ENCODE peak calls at places on chromosomes 11 and 22, in five cellular contexts. Z is fibroblast of villous mesenchyme, G is esophagus squamous epithelium, O is mucosa of descending colon, P is lower leg skin. F is an unnamed sample.

GRCh38 chr22:37563153-37564081 is 3.1 kb downstream of the CDC42EP1 start:
- DNase-seq in Z (peak; percentile 91), G (no peak), O (peak; percentile 67), P (peak; percentile 95), F (peak; percentile 86)

GRCh38 chr11:124633355-124633754 is 10.7 kb downstream of the TBRG1 start:
- DNase-seq in Z (no peak), G (no peak), O (no peak), P (no peak), F (no peak)

GRCh38 chr22:50255099-50255498 is 4.0 kb upstream of the HDAC10 start:
- DNase-seq in Z (no peak), G (no peak), O (no peak), P (no peak), F (no peak)

GRCh38 chr11:86152006-86152862 is 83.3 kb upstream of the PICALM start:
- DNase-seq in Z (no peak), G (no peak), O (no peak), P (no peak), F (no peak)

GRCh38 chr11:107929611-107930200 is 1.5 kb downstream of the RAB39A start:
- DNase-seq in Z (no peak), G (no peak), O (no peak), P (peak; percentile 53), F (no peak)

GRCh38 chr11:28526406-28526751 is 418.2 kb downstream of the METTL15 start:
- DNase-seq in Z (peak; percentile 23), G (no peak), O (no peak), P (no peak), F (no peak)

GRCh38 chr11:80495116-80495515 is 1054.3 kb upstream of the TENM4 start:
- DNase-seq in Z (no peak), G (no peak), O (no peak), P (no peak), F (no peak)

GRCh38 chr11:67572747-67573419 is 10.7 kb upstream of the GSTP1 start:
- DNase-seq in Z (peak; percentile 56), G (no peak), O (peak; percentile 65), P (no peak), F (no peak)

GRCh38 chr11:12802418-12803085 is 128.3 kb downstream of the TEAD1 start:
- DNase-seq in Z (peak; percentile 89), G (no peak), O (peak; percentile 82), P (no peak), F (no peak)

GRCh38 chr11:6703247-6704063 is 20.3 kb upstream of the MRPL17 start:
- DNase-seq in Z (peak; percentile 74), G (no peak), O (peak; percentile 29), P (no peak), F (no peak)

GRCh38 chr11:83006877-83007330 is 64.8 kb downstream of the RAB30 start:
- DNase-seq in Z (no peak), G (no peak), O (no peak), P (no peak), F (no peak)

GRCh38 chr11:15970506-15971214 is 385.7 kb downstream of the SOX6 start:
- DNase-seq in Z (no peak), G (no peak), O (no peak), P (no peak), F (no peak)

GRCh38 chr11:131945695-131946094 is 575.3 kb downstream of the NTM start:
- DNase-seq in Z (no peak), G (no peak), O (no peak), P (no peak), F (no peak)

GRCh38 chr11:96293583-96293982 is 49.4 kb downstream of the MAML2 start:
- DNase-seq in Z (no peak), G (no peak), O (no peak), P (no peak), F (no peak)

GRCh38 chr11:8282621-8283509 is 19.2 kb upstream of the LMO1 start:
- DNase-seq in Z (no peak), G (no peak), O (no peak), P (peak; percentile 60), F (peak; percentile 75)

GRCh38 chr11:27718346-27718852 is 18.1 kb upstream of the BDNF start:
- DNase-seq in Z (peak; percentile 97), G (no peak), O (peak; percentile 20), P (no peak), F (peak; percentile 89)

GRCh38 chr11:47917643-47918369 is 62.6 kb upstream of the PTPRJ start:
- DNase-seq in Z (peak; percentile 99), G (peak; percentile 40), O (peak; percentile 49), P (peak; percentile 94), F (no peak)

GRCh38 chr11:76355172-76355571 is 25.8 kb downstream of the THAP12 start:
- DNase-seq in Z (no peak), G (no peak), O (no peak), P (no peak), F (no peak)

GRCh38 chr22:44145544-44145943 is 35.2 kb upstream of the PARVG start:
- DNase-seq in Z (no peak), G (no peak), O (no peak), P (no peak), F (no peak)

GRCh38 chr11:66882540-66882939 is 25.7 kb downstream of the LRFN4 start:
- DNase-seq in Z (no peak), G (no peak), O (no peak), P (no peak), F (no peak)

GRCh38 chr22:21568207-21569075 is 927 bp downstream of the UBE2L3 start:
- DNase-seq in Z (peak; percentile 56), G (no peak), O (peak; percentile 35), P (peak; percentile 83), F (no peak)

GRCh38 chr22:48376936-48377335 is 1450.7 kb downstream of the BRD1 start:
- DNase-seq in Z (no peak), G (no peak), O (no peak), P (peak; percentile 57), F (peak; percentile 66)

GRCh38 chr11:120324932-120325810 is at the start of gene TLCD5:
- DNase-seq in Z (peak; percentile 72), G (no peak), O (peak; percentile 65), P (peak; percentile 91), F (peak; percentile 92)

GRCh38 chr22:32737811-32738210 is 63.7 kb upstream of the TIMP3 start:
- DNase-seq in Z (peak; percentile 50), G (no peak), O (no peak), P (peak; percentile 34), F (no peak)

DNA sequence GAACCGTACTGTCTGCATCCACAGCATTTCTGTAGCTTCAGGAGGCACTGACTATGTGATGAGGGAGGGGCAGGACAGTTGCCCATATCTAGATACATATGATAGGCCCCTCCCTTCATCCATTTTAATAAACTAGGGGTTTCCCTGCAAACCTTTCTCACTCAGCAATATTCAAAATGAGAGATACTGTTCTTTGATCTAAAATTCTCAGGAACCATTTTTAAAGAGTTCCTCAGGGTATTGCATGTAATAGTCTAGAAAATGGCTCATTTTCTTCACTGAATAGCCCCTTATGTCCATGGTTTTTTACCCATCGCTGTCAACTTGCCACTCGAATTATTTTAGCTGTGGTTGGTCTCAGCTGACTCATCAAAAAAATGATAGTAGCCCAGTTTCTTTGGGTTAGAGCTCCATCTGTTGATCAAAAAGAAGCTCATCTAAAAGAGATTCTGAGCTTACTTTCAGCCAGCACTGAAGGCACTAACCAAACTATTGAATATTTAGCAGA is 37.0 kb upstream of the DNAJB7 start:
- DNase-seq in Z (peak; percentile 76), G (no peak), O (no peak), P (no peak), F (no peak)
- TF ChIP-seq CTCF in Z (peak; percentile 63), G (peak; percentile 38), O (no peak), P (no peak), F (peak; percentile 68)

GRCh38 chr11:123073343-123074057 is 11.6 kb upstream of the HSPA8 start:
- DNase-seq in Z (no peak), G (no peak), O (no peak), P (no peak), F (no peak)
- TF ChIP-seq CTCF in Z (no peak), G (no peak), O (no peak), P (no peak), F (no peak)

GRCh38 chr11:129410561-129410960 is 34.9 kb downstream of the BARX2 start:
- DNase-seq in Z (no peak), G (no peak), O (no peak), P (no peak), F (no peak)
- TF ChIP-seq CTCF in Z (no peak), G (no peak), O (no peak), P (no peak), F (no peak)

GRCh38 chr22:45911601-45912271 is 65.2 kb downstream of the WNT7B start:
- DNase-seq in Z (peak; percentile 76), G (no peak), O (no peak), P (peak; percentile 94), F (no peak)
- TF ChIP-seq CTCF in Z (no peak), G (peak; percentile 13), O (no peak), P (no peak), F (no peak)

GRCh38 chr11:134100171-134100570 is 31.3 kb downstream of the JAM3 start:
- DNase-seq in Z (no peak), G (no peak), O (no peak), P (no peak), F (no peak)

GRCh38 chr11:134097146-134097545 is 28.3 kb downstream of the JAM3 start:
- DNase-seq in Z (no peak), G (no peak), O (no peak), P (no peak), F (no peak)

GRCh38 chr11:134101292-134101691 is 32.4 kb downstream of the JAM3 start:
- DNase-seq in Z (peak; percentile 23), G (no peak), O (no peak), P (no peak), F (no peak)

GRCh38 chr11:134098566-134099184 is 29.8 kb downstream of the JAM3 start:
- DNase-seq in Z (no peak), G (no peak), O (no peak), P (no peak), F (no peak)
- TF ChIP-seq CTCF in Z (peak; percentile 17), G (no peak), O (no peak), P (no peak), F (peak; percentile 33)

GRCh38 chr11:121931748-121932352 is 184.2 kb downstream of the BLID start:
- DNase-seq in Z (peak; percentile 11), G (no peak), O (no peak), P (no peak), F (no peak)
- TF ChIP-seq CTCF in Z (no peak), G (no peak), O (no peak), P (no peak), F (no peak)

GRCh38 chr22:42353883-42354727 is 78.1 kb downstream of the NFAM1 start:
- DNase-seq in Z (no peak), G (no peak), O (no peak), P (no peak), F (no peak)
- TF ChIP-seq CTCF in Z (no peak), G (peak; percentile 7), O (no peak), P (no peak), F (no peak)

DNA sequence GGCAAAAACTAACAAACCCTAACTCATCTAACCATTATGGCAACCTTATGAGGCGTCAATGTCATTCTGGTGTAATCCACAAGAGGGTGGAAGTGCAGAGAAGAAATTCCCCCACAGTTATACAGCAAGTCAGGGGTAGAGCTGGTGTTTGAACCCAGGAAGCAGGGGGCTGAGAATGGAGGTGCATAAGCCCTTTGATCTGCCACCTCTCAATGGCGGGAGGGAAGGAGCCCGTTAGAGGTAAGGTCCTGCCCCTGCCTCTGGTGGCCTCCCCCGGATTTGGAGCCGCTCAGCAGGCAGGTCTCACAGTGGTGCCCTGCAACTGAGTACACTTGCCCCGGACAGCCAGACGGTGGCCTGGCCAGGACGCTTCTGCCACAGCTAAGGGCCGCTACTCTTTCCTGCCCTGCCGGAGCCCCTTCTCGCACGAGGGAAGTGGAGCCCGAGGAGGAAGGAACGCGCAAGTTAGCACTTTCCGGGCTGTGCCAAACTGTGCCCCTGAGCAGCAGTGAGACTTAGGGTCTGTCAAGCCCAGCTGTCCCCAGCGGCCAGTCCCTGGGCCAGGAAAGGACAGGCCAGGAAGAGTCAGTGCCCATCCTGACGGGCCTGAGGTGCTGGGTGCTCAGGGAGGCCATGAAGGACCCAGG is 1.1 kb downstream of the FXYD2 start:
- DNase-seq in Z (no peak), G (no peak), O (peak; percentile 30), P (peak; percentile 81), F (no peak)
- TF ChIP-seq CTCF in Z (peak; percentile 29), G (no peak), O (no peak), P (no peak), F (no peak)